ENCODE peak calls at places on chromosomes 16 and 17, in five cellular contexts. D is activated naive CD4-positive, alpha-beta T cell treated with anti-CD3 and anti-CD28 coated beads, Interleukin-2, amount 10 ng/mL, durations not matched to agents 7 days and 5 days; F is AG10803; M is stimulated activated CD4-positive, alpha-beta T cell treated with anti-CD3 and anti-CD28 coated beads, Interleukin-2, amount 100 ng/mL, for 24 hours; P is amniotic stem cell. I is an unnamed sample.

GRCh38 chr16:76579277-76579676 is 302.1 kb downstream of the CNTNAP4 start:
- DNase-seq in D (no peak), F (no peak), M (no peak), P (no peak), I (no peak)

GRCh38 chr17:47725446-47726109 is 7.5 kb upstream of the TBX21 start:
- DNase-seq in D (no peak), F (no peak), M (no peak), P (no peak), I (no peak)

GRCh38 chr17:61738249-61738648 is 125.1 kb downstream of the BRIP1 start:
- DNase-seq in D (no peak), F (no peak), M (no peak), P (no peak), I (no peak)

GRCh38 chr16:10405386-10405939 is 19.6 kb downstream of the ATF7IP2 start:
- DNase-seq in D (no peak), F (no peak), M (no peak), P (no peak), I (no peak)

GRCh38 chr17:39069114-39069756 is 82.2 kb downstream of the PLXDC1 start:
- DNase-seq in D (peak; percentile 47), F (peak; percentile 50), M (no peak), P (no peak), I (peak; percentile 63)

GRCh38 chr16:4945560-4946502 is 8.9 kb upstream of the PPL start:
- DNase-seq in D (no peak), F (peak; percentile 19), M (no peak), P (no peak), I (no peak)

GRCh38 chr16:84559311-84559932 is 55.0 kb upstream of the MEAK7 start:
- DNase-seq in D (no peak), F (no peak), M (no peak), P (no peak), I (no peak)

GRCh38 chr17:14790518-14790917 is 474.6 kb downstream of the PMP22 start:
- DNase-seq in D (no peak), F (peak; percentile 26), M (no peak), P (no peak), I (peak; percentile 63)

GRCh38 chr16:89873109-89873821 is at the start of gene TCF25:
- DNase-seq in D (peak; percentile 86), F (peak; percentile 73), M (peak; percentile 87), P (peak; percentile 48), I (peak; percentile 94)